ENCODE peak calls at places on chromosomes 11 and 22, in six cellular contexts. G is endothelial cell; H is activated CD4-positive, CD25-positive, alpha-beta regulatory T cell treated with anti-CD3 and anti-CD28 coated beads, Interleukin-2, amount 50 U/mL, for 16 hours; M is IMR-90; I is stimulated activated CD4-positive, alpha-beta T cell treated with anti-CD3 and anti-CD28 coated beads, Interleukin-4, amount 100 ng/mL, for 1 hour; E is brain microvascular endothelial cell. T is an unnamed sample.

GRCh38 chr11:132111781-132112380 is 741.5 kb downstream of the NTM start:
- DNase-seq in G (no peak), H (no peak), M (peak; percentile 92), I (no peak), E (peak; percentile 83), T (no peak)

GRCh38 chr11:68946416-68947090 is 34.2 kb downstream of the MRGPRD start:
- DNase-seq in G (no peak), H (no peak), M (peak; percentile 89), I (no peak), E (peak; percentile 72), T (no peak)

GRCh38 chr11:46055371-46055770 is 65.9 kb downstream of the PHF21A start:
- DNase-seq in G (no peak), H (no peak), M (peak; percentile 86), I (no peak), E (peak; percentile 32), T (no peak)

GRCh38 chr11:31819533-31820437 is 8.7 kb upstream of the PAX6 start:
- DNase-seq in G (peak; percentile 24), H (no peak), M (no peak), I (no peak), E (no peak), T (no peak)

GRCh38 chr11:65553301-65554001 is 4.7 kb downstream of the LTBP3 start:
- DNase-seq in G (no peak), H (peak; percentile 35), M (no peak), I (peak; percentile 61), E (no peak), T (no peak)

GRCh38 chr22:30261134-30261533 is 5.5 kb downstream of the OSM start:
- DNase-seq in G (no peak), H (no peak), M (no peak), I (no peak), E (no peak), T (no peak)

GRCh38 chr22:43533131-43533530 is 121.3 kb downstream of the MPPED1 start:
- DNase-seq in G (no peak), H (no peak), M (no peak), I (no peak), E (no peak), T (no peak)

GRCh38 chr11:112610494-112610893 is 349.8 kb upstream of the PLET1 start:
- DNase-seq in G (no peak), H (no peak), M (no peak), I (no peak), E (no peak), T (no peak)

GRCh38 chr22:19869497-19870152 is 15.0 kb upstream of the GNB1L start:
- DNase-seq in G (no peak), H (no peak), M (no peak), I (no peak), E (no peak), T (no peak)

GRCh38 chr11:93444671-93445073 is 98.5 kb downstream of the SMCO4 start:
- DNase-seq in G (no peak), H (no peak), M (peak; percentile 2), I (peak; percentile 14), E (peak; percentile 10), T (peak; percentile 8)

GRCh38 chr11:78910322-78910721 is 335.7 kb upstream of the NARS2 start:
- DNase-seq in G (no peak), H (no peak), M (no peak), I (no peak), E (no peak), T (no peak)

GRCh38 chr11:113668255-113668654 is 37.9 kb downstream of the TMPRSS5 start:
- DNase-seq in G (no peak), H (no peak), M (no peak), I (no peak), E (no peak), T (no peak)

GRCh38 chr11:77668760-77669159 is 31.2 kb upstream of the CLNS1A start:
- DNase-seq in G (no peak), H (no peak), M (peak; percentile 62), I (no peak), E (peak; percentile 23), T (no peak)

GRCh38 chr11:46363031-46363407 is 15.8 kb downstream of the DGKZ start:
- DNase-seq in G (peak; percentile 65), H (no peak), M (peak; percentile 67), I (no peak), E (peak; percentile 83), T (no peak)

GRCh38 chr22:27089303-27089702 is 431.9 kb downstream of the MIAT start:
- DNase-seq in G (no peak), H (no peak), M (no peak), I (no peak), E (no peak), T (no peak)

GRCh38 chr11:60124802-60125432 is 36.5 kb downstream of the MS4A2 start:
- DNase-seq in G (no peak), H (no peak), M (no peak), I (no peak), E (no peak), T (no peak)

GRCh38 chr22:20246368-20247009 is 21.6 kb downstream of the RTN4R start:
- DNase-seq in G (no peak), H (no peak), M (no peak), I (no peak), E (no peak), T (no peak)

GRCh38 chr22:35540600-35541253 is at the start of gene RASD2:
- DNase-seq in G (no peak), H (no peak), M (peak; percentile 19), I (peak; percentile 63), E (no peak), T (peak; percentile 40)

GRCh38 chr11:47863189-47863892 is 15.2 kb upstream of the NUP160 start:
- DNase-seq in G (no peak), H (no peak), M (peak; percentile 92), I (no peak), E (peak; percentile 36), T (no peak)

GRCh38 chr11:29318134-29318845 is 698.5 kb downstream of the KCNA4 start:
- DNase-seq in G (no peak), H (no peak), M (peak; percentile 85), I (no peak), E (peak; percentile 66), T (no peak)

GRCh38 chr11:16418698-16419097 is 62.4 kb upstream of the SOX6 start:
- DNase-seq in G (no peak), H (no peak), M (peak; percentile 17), I (no peak), E (no peak), T (no peak)

GRCh38 chr11:111676878-111677585 is 74.8 kb downstream of the SIK2 start:
- DNase-seq in G (no peak), H (no peak), M (peak; percentile 43), I (no peak), E (peak; percentile 11), T (no peak)

GRCh38 chr11:132125855-132126841 is 755.7 kb downstream of the NTM start:
- DNase-seq in G (peak; percentile 33), H (no peak), M (peak; percentile 26), I (no peak), E (no peak), T (no peak)

GRCh38 chr11:124898711-124899110 is 1.0 kb upstream of the ROBO4 start:
- DNase-seq in G (peak; percentile 67), H (no peak), M (no peak), I (no peak), E (no peak), T (no peak)

GRCh38 chr11:10385696-10386095 is 69.4 kb upstream of the AMPD3 start:
- DNase-seq in G (no peak), H (no peak), M (peak; percentile 49), I (no peak), E (no peak), T (no peak)

GRCh38 chr11:2293396-2294339 is 8.1 kb downstream of the C11orf21 start:
- DNase-seq in G (peak; percentile 4), H (no peak), M (no peak), I (no peak), E (no peak), T (no peak)

T was measured in thyroid gland.